ENCODE peak calls at places on chromosome 22, in four cellular contexts. S is colonic mucosa; H is activated CD4-positive, alpha-beta T cell treated with anti-CD3 and anti-CD28 coated beads, Interleukin-2, amount 10 ng/mL, durations not matched to agents 7 days and 5 days; K is neuronal stem cell. X is an unnamed sample.

GRCh38 chr22:29184886-29185575 is 20.7 kb upstream of the EMID1 start:
- DNase-seq in S (no peak), H (no peak), K (no peak), X (no peak)

GRCh38 chr22:45353816-45354215 is 44.1 kb downstream of the FAM118A start:
- DNase-seq in S (no peak), H (no peak), K (no peak), X (no peak)

GRCh38 chr22:50170453-50171318 is at the start of gene PANX2:
- DNase-seq in S (no peak), H (no peak), K (no peak), X (peak; percentile 68)

GRCh38 chr22:37794376-37794775 is 13.4 kb upstream of the GCAT start:
- DNase-seq in S (no peak), H (no peak), K (no peak), X (no peak)

GRCh38 chr22:46917702-46918101 is 155.3 kb downstream of the TBC1D22A start:
- DNase-seq in S (peak; percentile 6), H (no peak), K (no peak), X (no peak)

GRCh38 chr22:49968831-49969661 is 8.5 kb downstream of the PIM3 start:
- DNase-seq in S (no peak), H (no peak), K (no peak), X (peak; percentile 60)

GRCh38 chr22:40479887-40480538 is 109.6 kb downstream of the SGSM3 start:
- DNase-seq in S (no peak), H (no peak), K (no peak), X (no peak)

GRCh38 chr22:47423266-47423665 is 660.8 kb downstream of the TBC1D22A start:
- DNase-seq in S (no peak), H (no peak), K (no peak), X (no peak)

GRCh38 chr22:17063372-17064106 is 21.3 kb upstream of the IL17RA start:
- DNase-seq in S (no peak), H (no peak), K (no peak), X (peak; percentile 74)

GRCh38 chr22:39240841-39241631 is 3.7 kb downstream of the PDGFB start:
- DNase-seq in S (peak; percentile 81), H (peak; percentile 41), K (no peak), X (peak; percentile 84)

GRCh38 chr22:39188809-39189208 is 36.3 kb upstream of the CBX7 start:
- DNase-seq in S (no peak), H (no peak), K (no peak), X (no peak)

GRCh38 chr22:25402501-25403283 is 161.8 kb upstream of the GRK3 start:
- DNase-seq in S (peak; percentile 50), H (no peak), K (no peak), X (peak; percentile 52)

GRCh38 chr22:42630901-42631602 is 9.3 kb downstream of the ATP5MGL start:
- DNase-seq in S (no peak), H (no peak), K (no peak), X (peak; percentile 50)

GRCh38 chr22:23608583-23608982 is 23.5 kb downstream of the DRICH1 start:
- DNase-seq in S (no peak), H (no peak), K (peak; percentile 72), X (no peak)

GRCh38 chr22:17436981-17437410 is 67.7 kb downstream of the CECR2 start:
- DNase-seq in S (no peak), H (no peak), K (peak; percentile 72), X (no peak)

GRCh38 chr22:47198801-47199251 is 436.4 kb downstream of the TBC1D22A start:
- DNase-seq in S (no peak), H (no peak), K (no peak), X (no peak)

GRCh38 chr22:50016988-50017700 is 4.6 kb upstream of the IL17REL start:
- DNase-seq in S (no peak), H (no peak), K (no peak), X (no peak)

GRCh38 chr22:29477919-29478318 is 2.1 kb upstream of the NEFH start:
- DNase-seq in S (no peak), H (no peak), K (no peak), X (no peak)

X was measured in right cardiac atrium.